ENCODE peak calls at places on chromosomes 16 and 17, in nine cellular contexts. E, J, I, X, Z, Y, D, T and U are unnamed samples. For H3K4me1, the result is how much of the 10 kb centered on the place peaks cover.

GRCh38 chr16:85162478-85163277 is 50.4 kb upstream of the CIBAR2 start:
- DNase-seq in Y (peak), D (peak), I (peak), X (no peak), Z (no peak), T (peak), E (no peak), J (peak), U (no peak)

GRCh38 chr16:88338111-88338510 is 44.6 kb upstream of the ZNF469 start:
- DNase-seq in J (no peak), Z (no peak), Y (no peak), E (no peak), D (no peak), X (no peak), I (no peak), T (no peak), U (no peak)

GRCh38 chr17:9408381-9408780 is 167.2 kb downstream of the STX8 start:
- DNase-seq in J (no peak), I (no peak), X (no peak), E (no peak), D (peak), T (no peak), Z (no peak), Y (no peak), U (no peak)

GRCh38 chr17:78381601-78382168 is 3.2 kb downstream of the PGS1 start:
- DNase-seq in E (no peak), Z (no peak), X (no peak), T (peak), Y (no peak), D (peak), I (no peak), J (no peak), U (no peak)

GRCh38 chr17:61904094-61904710 is 23.6 kb downstream of the INTS2 start:
- DNase-seq in J (no peak), D (no peak), Y (no peak), E (no peak), I (no peak), Z (no peak), X (no peak), T (peak), U (no peak)

GRCh38 chr16:58196898-58197313 is 1.0 kb downstream of the CSNK2A2 start:
- DNase-seq in Y (no peak), I (peak), Z (no peak), J (peak), E (no peak), T (no peak), D (peak), X (no peak), U (no peak)

GRCh38 chr16:87305505-87306391 is 11.4 kb downstream of the C16orf95 start:
- DNase-seq in D (no peak), Z (no peak), T (no peak), I (peak), E (no peak), J (no peak), X (no peak), Y (no peak), U (no peak)

GRCh38 chr16:81448154-81449131 is 3.8 kb downstream of the CMIP start:
- DNase-seq in X (no peak), I (no peak), Y (peak), D (no peak), E (peak), T (peak), Z (no peak), J (no peak), U (peak)

GRCh38 chr16:5025171-5025632 is 8.5 kb downstream of the NAGPA start:
- DNase-seq in Y (no peak), X (no peak), D (no peak), T (peak), E (no peak), J (no peak), I (peak), Z (peak), U (peak)

GRCh38 chr16:85384831-85385462 is 228.2 kb upstream of the GSE1 start:
- DNase-seq in J (no peak), Y (peak), D (no peak), X (no peak), T (peak), Z (no peak), I (no peak), E (peak), U (no peak)

GRCh38 chr16:55367796-55368195 is 43.8 kb downstream of the IRX6 start:
- DNase-seq in I (peak), X (peak), D (peak), E (no peak), Z (no peak), J (no peak), Y (no peak), T (no peak), U (no peak)

GRCh38 chr16:85205747-85206471 is 93.6 kb upstream of the CIBAR2 start:
- DNase-seq in X (no peak), T (peak), D (peak), J (peak), Z (no peak), E (no peak), I (peak), Y (no peak), U (no peak)

GRCh38 chr16:70701036-70701435 is 15.2 kb upstream of the MTSS2 start:
- DNase-seq in J (no peak), D (no peak), I (no peak), Z (no peak), T (no peak), X (no peak), E (no peak), Y (no peak), U (no peak)

GRCh38 chr16:27424772-27425498 is 23.0 kb downstream of the IL21R start:
- DNase-seq in X (no peak), E (no peak), Y (peak), I (no peak), Z (no peak), D (no peak), T (no peak), J (no peak), U (no peak)

GRCh38 chr16:309476-309875 is 26.5 kb downstream of the PDIA2 start:
- DNase-seq in I (no peak), D (no peak), E (no peak), J (no peak), Z (no peak), Y (no peak), T (no peak), X (no peak), U (no peak)

GRCh38 chr17:67891481-67892119 is 66.3 kb downstream of the BPTF start:
- DNase-seq in I (peak), E (peak), J (peak), D (peak), X (no peak), T (no peak), Z (no peak), Y (no peak), U (no peak)

GRCh38 chr16:15897834-15898254 is 9.4 kb upstream of the CEP20 start:
- DNase-seq in X (no peak), D (peak), I (no peak), T (no peak), E (no peak), Y (no peak), Z (no peak), J (no peak), U (no peak)

GRCh38 chr17:78034429-78035091 is 76.1 kb downstream of the TNRC6C start:
- DNase-seq in Y (no peak), D (peak), X (no peak), J (no peak), Z (no peak), E (no peak), I (peak), T (no peak), U (no peak)

GRCh38 chr17:2111691-2112090 is 56.8 kb downstream of the HIC1 start:
- DNase-seq in D (peak), X (no peak), T (no peak), Z (no peak), Y (no peak), I (peak), E (no peak), J (no peak), U (no peak)

GRCh38 chr17:64094412-64094811 is 35.5 kb downstream of the ERN1 start:
- DNase-seq in E (no peak), X (no peak), T (no peak), J (no peak), I (no peak), Y (no peak), D (no peak), Z (no peak), U (no peak)

GRCh38 chr17:64097196-64097936 is 32.6 kb downstream of the ERN1 start:
- DNase-seq in T (no peak), E (no peak), J (no peak), X (no peak), Y (no peak), Z (no peak), D (peak), I (peak), U (no peak)

GRCh38 chr17:64092952-64093451 is 36.9 kb downstream of the ERN1 start:
- DNase-seq in Y (no peak), J (no peak), D (no peak), I (no peak), T (no peak), Z (no peak), X (no peak), E (no peak), U (no peak)

GRCh38 chr17:64096037-64096436 is 33.9 kb downstream of the ERN1 start:
- DNase-seq in Z (no peak), J (no peak), Y (no peak), X (no peak), I (no peak), D (no peak), T (no peak), E (no peak), U (no peak)

GRCh38 chr17:64095144-64095882 is 34.6 kb downstream of the ERN1 start:
- DNase-seq in J (no peak), X (peak), Y (no peak), T (peak), D (no peak), Z (no peak), I (no peak), E (no peak), U (peak)
- H3K4me1 ChIP-seq in J (under half), X (under half), Y (under half), T (under half), D (under half), Z (under half), I (under half), E (under half), U (under half)

GRCh38 chr17:16211601-16212000 is 3.7 kb downstream of the NCOR1 start:
- DNase-seq in I (no peak), X (no peak), Z (no peak), Y (no peak), T (no peak), J (no peak), E (no peak), D (no peak), U (no peak)
- H3K4me1 ChIP-seq in I (under half), X (under half), Z (under half), Y (under half), T (under half), J (under half), E (under half), D (under half), U (under half)

GRCh38 chr16:28498666-28499065 is 4.2 kb downstream of the APOBR start:
- DNase-seq in X (no peak), I (no peak), D (no peak), T (no peak), Y (no peak), J (no peak), Z (no peak), E (no peak), U (no peak)

GRCh38 chr16:28501258-28502232 is 5.1 kb downstream of the IL27 start:
- DNase-seq in J (no peak), Y (no peak), X (no peak), E (no peak), T (no peak), D (no peak), Z (no peak), I (no peak), U (no peak)

GRCh38 chr16:28497861-28498599 is 3.6 kb downstream of the APOBR start:
- DNase-seq in Z (no peak), Y (no peak), X (no peak), I (no peak), T (no peak), J (no peak), E (no peak), D (no peak), U (no peak)

GRCh38 chr16:28502290-28502689 is 4.3 kb downstream of the IL27 start:
- DNase-seq in T (no peak), Y (no peak), J (no peak), X (no peak), D (no peak), Z (no peak), E (no peak), I (no peak), U (no peak)

DNA sequence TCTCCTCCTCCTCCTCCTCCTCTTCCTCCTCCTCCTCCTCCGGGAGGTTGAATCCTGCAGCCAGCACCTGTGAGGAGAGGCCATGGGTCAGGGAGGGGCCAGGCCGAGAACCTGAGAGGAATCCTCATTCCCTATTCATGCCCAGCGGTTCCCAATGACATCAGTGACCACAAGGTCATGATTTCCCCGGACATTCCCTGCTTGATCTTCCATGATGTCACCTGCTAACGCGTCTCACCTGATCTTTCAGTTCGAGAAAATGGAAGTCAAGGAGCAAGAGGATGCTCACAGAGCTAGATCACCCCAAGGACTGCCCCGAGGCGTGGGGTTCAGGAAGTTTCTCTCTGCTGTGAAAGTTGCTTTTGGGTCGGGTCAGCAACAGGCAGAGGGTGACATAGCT is 5.4 kb downstream of the APOBR start:
- DNase-seq in I (no peak), X (no peak), J (no peak), E (no peak), Y (no peak), Z (no peak), D (no peak), T (no peak), U (no peak)
- H3K4me1 ChIP-seq in I (under half), X (under half), J (under half), E (under half), Y (under half), Z (under half), D (under half), T (under half), U (under half)

DNA sequence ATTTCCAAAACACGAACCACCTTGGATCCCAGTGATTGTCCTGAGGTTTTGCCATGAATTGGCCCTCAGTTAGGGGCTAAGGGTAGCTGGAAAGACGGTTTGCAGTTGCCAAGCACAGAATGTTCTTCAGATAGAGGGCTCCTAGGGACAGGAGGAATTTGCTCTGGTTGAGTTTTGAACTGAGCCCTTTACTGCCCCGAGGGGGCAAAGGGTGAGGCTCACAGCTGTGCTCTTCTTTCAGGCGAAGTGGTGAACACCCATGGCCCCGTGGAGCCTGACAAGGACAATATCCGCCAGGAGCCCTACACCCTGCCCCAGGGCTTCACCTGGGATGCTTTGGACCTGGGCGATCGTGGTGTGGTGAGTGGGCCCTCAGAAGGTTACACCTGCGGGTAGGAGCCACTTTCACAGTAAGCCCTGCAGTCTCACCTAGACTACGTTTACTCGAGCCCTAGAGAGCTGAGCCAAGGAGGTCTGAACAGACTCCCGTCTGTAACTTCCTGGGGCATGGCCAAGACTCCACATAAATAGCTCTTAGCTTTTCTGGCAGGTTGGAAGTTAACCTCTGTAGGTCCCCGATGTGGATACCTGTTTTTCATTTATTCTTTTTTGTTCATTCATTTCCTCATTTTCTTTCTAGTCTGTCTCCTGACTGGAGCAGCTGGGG is 32.5 kb downstream of the NMT1 start:
- DNase-seq in E (no peak), I (peak), Z (no peak), J (no peak), T (no peak), D (peak), Y (no peak), X (no peak), U (no peak)
- H3K4me1 ChIP-seq in E (under half), I (under half), Z (under half), J (under half), T (under half), D (under half), Y (under half), X (under half), U (under half)

GRCh38 chr17:49977463-49978389 is 8.7 kb downstream of the DLX4 start:
- DNase-seq in J (no peak), E (no peak), Y (no peak), T (no peak), I (no peak), X (no peak), Z (no peak), D (no peak), U (no peak)

GRCh38 chr17:49976163-49976827 is 7.3 kb downstream of the DLX4 start:
- DNase-seq in E (no peak), T (no peak), X (no peak), Z (no peak), D (peak), Y (no peak), I (no peak), J (no peak), U (peak)

GRCh38 chr17:49978501-49978900 is 9.5 kb downstream of the DLX4 start:
- DNase-seq in Z (no peak), Y (no peak), I (peak), E (no peak), T (no peak), J (no peak), X (no peak), D (no peak), U (no peak)

GRCh38 chr17:49975531-49975930 is 6.5 kb downstream of the DLX4 start:
- DNase-seq in I (no peak), Y (no peak), E (no peak), J (no peak), D (no peak), Z (no peak), X (no peak), T (no peak), U (no peak)

DNA sequence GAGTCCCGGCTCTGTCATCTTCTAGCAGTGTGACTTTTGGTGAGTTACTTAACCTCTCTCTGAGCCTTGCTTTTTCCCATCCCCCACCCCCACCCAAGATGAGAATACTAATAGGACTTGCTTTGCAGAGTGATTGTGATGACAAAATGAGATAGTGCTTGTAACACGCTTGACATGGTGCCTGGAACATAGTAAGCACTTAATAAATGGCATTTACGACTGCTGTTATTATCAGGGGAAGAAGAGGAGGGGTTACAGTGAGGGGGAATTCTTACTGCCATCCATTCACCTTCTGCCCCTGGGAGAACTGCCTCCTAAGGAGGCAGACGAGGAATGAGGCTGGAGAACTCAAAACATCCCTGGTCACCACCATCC is 7.8 kb downstream of the DLX4 start:
- DNase-seq in T (no peak), I (no peak), Z (no peak), J (no peak), E (no peak), X (no peak), Y (no peak), D (no peak), U (no peak)
- H3K4me1 ChIP-seq in T (under half), I (under half), Z (under half), J (under half), E (under half), X (half or more), Y (under half), D (under half), U (under half)

GRCh38 chr17:44903012-44903685 is 3.9 kb upstream of the EFTUD2 start:
- DNase-seq in X (no peak), I (no peak), Z (no peak), D (no peak), E (no peak), T (peak), J (no peak), Y (no peak), U (no peak)
- H3K4me1 ChIP-seq in X (under half), I (under half), Z (under half), D (under half), E (under half), T (under half), J (under half), Y (under half), U (under half)

DNA sequence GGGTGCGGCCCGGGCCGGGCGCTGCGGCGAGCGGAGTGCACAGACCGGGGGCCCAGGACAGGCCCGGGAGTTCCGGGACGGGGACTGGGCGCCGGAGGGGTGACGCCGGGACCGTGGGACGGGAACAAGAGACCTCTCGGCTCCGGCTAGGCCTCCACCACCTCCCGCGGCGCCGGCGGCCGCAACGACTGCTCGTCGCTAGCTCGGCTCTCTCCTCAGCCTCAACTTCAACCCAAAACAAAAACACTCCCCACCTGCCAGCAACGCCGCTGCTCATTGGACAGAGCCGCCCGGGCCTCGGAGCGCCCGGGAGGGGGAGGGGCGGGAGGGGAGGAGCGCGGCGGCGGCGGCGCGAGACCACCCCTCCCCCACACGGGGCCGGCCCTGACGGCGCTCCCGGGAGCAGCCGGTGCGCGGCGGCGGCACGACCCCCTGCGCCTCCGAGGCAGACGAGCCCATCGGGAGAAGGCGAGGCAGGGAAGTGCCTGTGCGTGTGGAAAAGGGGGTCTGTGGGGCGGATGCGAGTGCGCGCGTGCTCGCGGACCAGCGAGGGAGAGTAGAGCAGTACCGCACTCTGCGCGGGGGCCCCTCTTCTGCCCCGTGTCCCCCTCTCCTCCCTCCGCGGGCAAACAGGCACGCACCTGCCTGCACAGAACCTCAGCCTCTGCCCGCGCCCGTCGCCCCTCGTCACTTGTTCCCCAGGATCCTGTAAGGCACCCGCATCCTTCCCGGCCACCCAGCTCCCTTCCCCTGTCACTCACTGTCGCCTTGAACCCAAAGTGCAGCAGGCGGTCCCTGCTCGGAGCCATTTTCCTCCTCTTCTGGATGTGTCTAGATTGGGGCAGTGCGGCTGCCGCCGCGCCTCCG is at the start of gene FBXL20:
- DNase-seq in T (peak), Y (peak), X (peak), D (peak), Z (peak), E (peak), J (peak), I (peak), U (peak)
- H3K4me1 ChIP-seq in T (under half), Y (under half), X (under half), D (under half), Z (under half), E (under half), J (under half), I (under half), U (under half)